ENCODE peak calls at places on chromosomes 12 and 14, in six cellular contexts. R, O, U, E, Y and B are unnamed samples.
A peak's percentile ranks its signal among the peaks of the same experiment; 100 is the strongest.

GRCh38 chr14:56351861-56352260 is 227.7 kb upstream of the TMEM260 start:
- DNase-seq in R (no peak), O (no peak), U (no peak), E (no peak), Y (no peak), B (no peak)

GRCh38 chr12:125999643-126000042 is 934.4 kb downstream of the AACS start:
- DNase-seq in R (no peak), O (no peak), U (no peak), E (no peak), Y (no peak), B (no peak)

GRCh38 chr14:54627325-54627717 is 60.4 kb downstream of the SAMD4A start:
- DNase-seq in R (no peak), O (no peak), U (no peak), E (no peak), Y (no peak), B (no peak)

GRCh38 chr14:80425686-80426085 is 214.4 kb upstream of the DIO2 start:
- DNase-seq in R (no peak), O (no peak), U (no peak), E (no peak), Y (no peak), B (no peak)

GRCh38 chr14:81465507-81466228 is 65.5 kb upstream of the STON2 start:
- DNase-seq in R (no peak), O (no peak), U (no peak), E (no peak), Y (no peak), B (no peak)

GRCh38 chr14:36773136-36773540 is 111.5 kb downstream of the PAX9 start:
- DNase-seq in R (no peak), O (no peak), U (no peak), E (no peak), Y (no peak), B (no peak)

GRCh38 chr14:86944434-86944833 is 1048.5 kb downstream of the GALC start:
- DNase-seq in R (no peak), O (no peak), U (no peak), E (no peak), Y (no peak), B (no peak)

GRCh38 chr12:32773686-32774085 is 18.0 kb upstream of the YARS2 start:
- DNase-seq in R (no peak), O (no peak), U (no peak), E (no peak), Y (no peak), B (peak; percentile 62)

GRCh38 chr12:107903377-107904061 is 129.0 kb downstream of the ASCL4 start:
- DNase-seq in R (peak; percentile 88), O (peak; percentile 88), U (peak; percentile 84), E (no peak), Y (peak; percentile 82), B (peak; percentile 85)

GRCh38 chr12:99152337-99152736 is 495.2 kb upstream of the GARIN6 start:
- DNase-seq in R (no peak), O (no peak), U (no peak), E (no peak), Y (no peak), B (no peak)

GRCh38 chr12:54392485-54393349 is 8.2 kb upstream of the ZNF385A start:
- DNase-seq in R (no peak), O (no peak), U (no peak), E (no peak), Y (no peak), B (no peak)

GRCh38 chr12:107594995-107595394 is 90.6 kb upstream of the PWP1 start:
- DNase-seq in R (no peak), O (no peak), U (no peak), E (no peak), Y (no peak), B (no peak)

GRCh38 chr12:57096099-57096572 is 7.2 kb downstream of the NAB2 start:
- DNase-seq in R (no peak), O (no peak), U (no peak), E (no peak), Y (no peak), B (no peak)

GRCh38 chr14:23483216-23483854 is 13.8 kb downstream of the NGDN start:
- DNase-seq in R (no peak), O (peak; percentile 87), U (peak; percentile 64), E (no peak), Y (peak; percentile 48), B (no peak)

GRCh38 chr14:87483651-87484260 is 509.2 kb downstream of the GALC start:
- DNase-seq in R (no peak), O (no peak), U (no peak), E (no peak), Y (no peak), B (no peak)

GRCh38 chr14:65414961-65415589 is 2.5 kb downstream of the FUT8 start:
- DNase-seq in R (no peak), O (peak; percentile 37), U (peak; percentile 30), E (no peak), Y (peak; percentile 64), B (no peak)

GRCh38 chr14:87309557-87309956 is 683.4 kb downstream of the GALC start:
- DNase-seq in R (no peak), O (no peak), U (no peak), E (no peak), Y (no peak), B (no peak)

GRCh38 chr12:55002355-55002754 is 17.4 kb upstream of the NEUROD4 start:
- DNase-seq in R (no peak), O (no peak), U (no peak), E (no peak), Y (no peak), B (no peak)

GRCh38 chr12:53483979-53484377 is 15.3 kb downstream of the MAP3K12 start:
- DNase-seq in R (no peak), O (no peak), U (no peak), E (no peak), Y (no peak), B (no peak)

GRCh38 chr12:5015711-5016492 is 27.8 kb upstream of the KCNA5 start:
- DNase-seq in R (no peak), O (no peak), U (no peak), E (no peak), Y (no peak), B (no peak)

GRCh38 chr12:25151476-25151875 is 43.5 kb downstream of the DNAI7 start:
- DNase-seq in R (no peak), O (peak; percentile 4), U (peak; percentile 35), E (no peak), Y (no peak), B (no peak)

GRCh38 chr12:123120452-123121166 is 30.3 kb downstream of the PITPNM2 start:
- DNase-seq in R (no peak), O (no peak), U (no peak), E (peak; percentile 72), Y (no peak), B (no peak)

GRCh38 chr14:64848239-64848638 is 31.5 kb downstream of the SPTB start:
- DNase-seq in R (no peak), O (no peak), U (no peak), E (no peak), Y (no peak), B (no peak)

GRCh38 chr12:110937104-110937641 is 16.8 kb upstream of the MYL2 start:
- DNase-seq in R (peak; percentile 82), O (peak; percentile 81), U (peak; percentile 78), E (peak; percentile 76), Y (peak; percentile 62), B (peak; percentile 55)

GRCh38 chr12:102961488-102961801 is 4.0 kb downstream of the ASCL1 start:
- DNase-seq in R (no peak), O (no peak), U (no peak), E (no peak), Y (no peak), B (no peak)

GRCh38 chr12:109762071-109762672 is 48.5 kb downstream of the FAM222A start:
- DNase-seq in R (no peak), O (no peak), U (no peak), E (peak; percentile 32), Y (no peak), B (no peak)

GRCh38 chr14:62189698-62190097 is 427.5 kb downstream of the SNAPC1 start:
- DNase-seq in R (no peak), O (no peak), U (no peak), E (no peak), Y (no peak), B (no peak)

GRCh38 chr12:473863-474577 is 14.3 kb downstream of the B4GALNT3 start:
- DNase-seq in R (no peak), O (peak; percentile 25), U (no peak), E (peak; percentile 15), Y (no peak), B (no peak)

GRCh38 chr14:37591311-37591940 is 3.6 kb downstream of the FOXA1 start:
- DNase-seq in R (peak; percentile 64), O (peak; percentile 88), U (no peak), E (no peak), Y (no peak), B (peak; percentile 48)

GRCh38 chr12:2395352-2395977 is 342.7 kb downstream of the CACNA1C start:
- DNase-seq in R (no peak), O (peak; percentile 80), U (peak; percentile 67), E (no peak), Y (peak; percentile 56), B (peak; percentile 61)

GRCh38 chr12:65638324-65638723 is 186.0 kb upstream of the HMGA2 start:
- DNase-seq in R (no peak), O (peak; percentile 14), U (no peak), E (no peak), Y (no peak), B (no peak)

GRCh38 chr14:59483819-59484610 is at the start of the genes JKAMP and L3HYPDH:
- DNase-seq in R (peak; percentile 98), O (peak; percentile 99), U (peak; percentile 99), E (peak; percentile 98), Y (peak; percentile 98), B (peak; percentile 99)
- H3K4me1 ChIP-seq in R (peaks cover 36% of the 10 kb centered on the region), O (peaks cover 10% of the 10 kb centered on the region), U (peaks cover 12% of the 10 kb centered on the region), E (peaks cover 46% of the 10 kb centered on the region), Y (peaks cover 38% of the 10 kb centered on the region), B (peaks cover 32% of the 10 kb centered on the region)

GRCh38 chr14:106530423-106531107 is 1004.2 kb downstream of the TMEM121 start:
- DNase-seq in R (peak; percentile 36), O (no peak), U (no peak), E (peak; percentile 60), Y (peak; percentile 21), B (peak; percentile 41)
- TF ChIP-seq CTCF in R (no peak), O (no peak), U (no peak), E (peak; percentile 53), Y (peak; percentile 57), B (no peak)

GRCh38 chr12:132941336-132941954 is 14.7 kb downstream of the ZNF605 start:
- DNase-seq in R (no peak), O (no peak), U (no peak), E (no peak), Y (no peak), B (no peak)
- H3K9me3 ChIP-seq in R (no peaks in the 10 kb centered on the region), O (peaks cover 4% of the 10 kb centered on the region), U (no peaks in the 10 kb centered on the region), E (peaks cover 18% of the 10 kb centered on the region), Y (peaks cover 4% of the 10 kb centered on the region), B (peaks cover 87% of the 10 kb centered on the region)

GRCh38 chr14:98170580-98170979 is 1101.4 kb downstream of the BCL11B start:
- DNase-seq in R (no peak), O (no peak), U (no peak), E (no peak), Y (no peak), B (no peak)
- H3K4me1 ChIP-seq in R (no peaks in the 10 kb centered on the region), O (peaks cover 6% of the 10 kb centered on the region), U (no peaks in the 10 kb centered on the region), E (peaks cover 97% of the 10 kb centered on the region), Y (no peaks in the 10 kb centered on the region), B (no peaks in the 10 kb centered on the region)

DNA sequence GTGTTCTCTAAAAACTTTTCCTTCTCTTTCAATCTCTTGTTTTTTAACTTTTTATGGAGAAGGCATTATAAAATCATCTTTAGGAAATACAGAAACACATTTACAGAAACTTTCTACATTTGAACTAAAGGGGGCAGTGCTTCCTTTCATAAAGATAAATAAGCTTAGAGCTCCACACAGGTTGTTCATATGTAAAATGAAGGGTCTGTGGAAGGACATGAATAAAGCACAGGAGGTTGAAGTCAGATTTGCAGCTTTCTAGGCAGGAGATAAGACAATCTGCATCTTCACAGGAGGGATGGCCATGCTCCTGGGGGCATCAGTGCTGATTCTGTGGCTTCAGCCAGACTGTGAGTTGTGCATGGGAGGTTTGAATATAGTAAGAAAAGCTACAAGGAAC is 426.0 kb downstream of the DAD1 start:
- DNase-seq in R (no peak), O (peak; percentile 20), U (peak; percentile 19), E (no peak), Y (peak; percentile 12), B (no peak)
- TF ChIP-seq CTCF in R (no peak), O (peak; percentile 46), U (no peak), E (no peak), Y (peak; percentile 72), B (no peak)